ENCODE peak calls at places on chromosomes 11 and 22, in eight cellular contexts. C, N, G, Z, E, L, T and F are unnamed samples.

GRCh38 chr11:74050465-74050864 is 41.6 kb upstream of the UCP3 start:
- DNase-seq in Z (no peak), T (no peak), G (no peak), N (peak), L (no peak), E (no peak), C (no peak), F (no peak)

GRCh38 chr22:23888615-23889401 is 5.4 kb upstream of the MIF start:
- DNase-seq in Z (no peak), N (peak), G (no peak), L (no peak), C (no peak), T (no peak), E (no peak), F (no peak)

GRCh38 chr11:62402226-62402625 is 16.6 kb upstream of the SCGB1A1 start:
- DNase-seq in L (no peak), C (no peak), T (no peak), E (no peak), Z (no peak), G (no peak), N (peak), F (no peak)

GRCh38 chr11:22273781-22274180 is 64.4 kb upstream of the SLC17A6 start:
- DNase-seq in Z (no peak), N (no peak), G (no peak), C (no peak), T (no peak), E (no peak), L (no peak), F (no peak)

GRCh38 chr11:97349201-97349600 is 959.4 kb downstream of the JRKL start:
- DNase-seq in Z (no peak), E (no peak), G (no peak), N (no peak), C (no peak), T (no peak), L (no peak), F (no peak)

GRCh38 chr22:44214187-44214586 is 33.5 kb downstream of the PARVG start:
- DNase-seq in N (no peak), G (no peak), Z (no peak), E (no peak), C (no peak), L (no peak), T (no peak), F (no peak)

GRCh38 chr11:128688031-128688713 is 5.7 kb upstream of the FLI1 start:
- DNase-seq in C (no peak), E (no peak), T (no peak), G (no peak), Z (no peak), N (no peak), L (no peak), F (no peak)

GRCh38 chr11:112408551-112408950 is 147.9 kb upstream of the PLET1 start:
- DNase-seq in N (no peak), T (no peak), Z (no peak), E (no peak), G (no peak), L (no peak), C (no peak), F (no peak)

GRCh38 chr11:77411717-77412441 is 62.0 kb downstream of the PAK1 start:
- DNase-seq in C (peak), L (peak), G (peak), N (peak), E (peak), Z (peak), T (peak), F (peak)

GRCh38 chr22:22031183-22031560 is 48.6 kb upstream of the TOP3B start:
- DNase-seq in E (no peak), N (no peak), Z (no peak), L (no peak), C (peak), G (no peak), T (no peak), F (no peak)

GRCh38 chr22:50088096-50088495 is 1.7 kb upstream of the MOV10L1 start:
- DNase-seq in E (no peak), N (no peak), L (no peak), G (no peak), Z (no peak), T (no peak), C (no peak), F (no peak)

GRCh38 chr11:106389096-106389495 is 311.6 kb downstream of the AASDHPPT start:
- DNase-seq in T (no peak), L (peak), G (no peak), C (no peak), N (peak), E (peak), Z (no peak), F (peak)

GRCh38 chr11:3132271-3132781 is 32.8 kb downstream of the OSBPL5 start:
- DNase-seq in E (no peak), L (no peak), C (no peak), T (no peak), G (no peak), Z (no peak), N (no peak), F (no peak)

GRCh38 chr11:2185324-2186085 is 13.9 kb upstream of the TH start:
- DNase-seq in C (no peak), E (no peak), T (no peak), G (no peak), Z (no peak), N (no peak), L (no peak), F (no peak)

GRCh38 chr22:49548356-49549202 is 279.1 kb downstream of the BRD1 start:
- DNase-seq in Z (no peak), L (no peak), N (no peak), T (no peak), E (no peak), C (no peak), G (no peak), F (no peak)

GRCh38 chr11:78392854-78393253 is 24.8 kb downstream of the GAB2 start:
- DNase-seq in C (no peak), G (no peak), Z (no peak), N (no peak), L (no peak), T (no peak), E (no peak), F (no peak)

GRCh38 chr22:44995715-44996114 is 14.1 kb downstream of the PHF21B start:
- DNase-seq in E (no peak), C (no peak), L (no peak), N (no peak), T (no peak), Z (no peak), G (no peak), F (no peak)

GRCh38 chr11:2314136-2314524 is 12.3 kb downstream of the TSPAN32 start:
- DNase-seq in L (no peak), T (no peak), N (no peak), Z (no peak), G (no peak), E (no peak), C (no peak), F (no peak)

GRCh38 chr11:39732002-39732401 is 1727.5 kb downstream of the LRRC4C start:
- DNase-seq in G (no peak), T (no peak), L (no peak), E (no peak), Z (no peak), C (no peak), N (no peak), F (no peak)

GRCh38 chr11:11677672-11678356 is 56.0 kb upstream of the GALNT18 start:
- DNase-seq in E (no peak), N (no peak), C (no peak), T (no peak), Z (no peak), L (no peak), G (no peak), F (no peak)

GRCh38 chr11:35526370-35526792 is 965 bp upstream of the PAMR1 start:
- DNase-seq in Z (no peak), E (no peak), N (peak), L (peak), C (no peak), T (peak), G (no peak), F (no peak)

GRCh38 chr11:121249039-121249663 is 43.4 kb upstream of the SC5D start:
- DNase-seq in Z (peak), N (peak), E (peak), C (peak), G (no peak), T (no peak), L (peak), F (peak)

GRCh38 chr22:17366830-17367229 is 2.4 kb upstream of the CECR2 start:
- DNase-seq in C (peak), T (no peak), Z (peak), L (no peak), G (no peak), N (no peak), E (no peak), F (no peak)

GRCh38 chr11:84886344-84886743 is 740.8 kb downstream of the DLG2 start:
- DNase-seq in N (peak), L (no peak), T (no peak), C (no peak), Z (no peak), E (no peak), G (no peak), F (peak)

GRCh38 chr22:26586556-26587325 is 3.2 kb downstream of the TPST2 start:
- DNase-seq in T (no peak), E (no peak), C (no peak), N (no peak), G (no peak), Z (no peak), L (no peak), F (no peak)

GRCh38 chr11:110850846-110851245 is 138.6 kb upstream of the ARHGAP20 start:
- DNase-seq in G (no peak), L (no peak), T (no peak), C (no peak), Z (no peak), E (no peak), N (no peak), F (peak)

GRCh38 chr22:23404689-23405365 is 175.3 kb downstream of the IGLL1 start:
- DNase-seq in E (no peak), G (no peak), T (no peak), C (no peak), Z (peak), N (peak), L (peak), F (no peak)

GRCh38 chr11:126090452-126090851 is 27.8 kb upstream of the CDON start:
- DNase-seq in C (no peak), E (no peak), G (no peak), N (no peak), Z (no peak), T (no peak), L (no peak), F (no peak)

GRCh38 chr11:88171982-88172381 is 3.3 kb downstream of the RAB38 start:
- DNase-seq in G (no peak), C (no peak), L (peak), T (no peak), E (peak), Z (no peak), N (no peak), F (no peak)

GRCh38 chr11:114293201-114293711 is 2.9 kb upstream of the NNMT start:
- DNase-seq in Z (no peak), T (no peak), C (no peak), E (peak), L (no peak), N (peak), G (no peak), F (no peak)

GRCh38 chr11:68677432-68677831 is 6.9 kb upstream of the GAL start:
- DNase-seq in Z (no peak), T (peak), G (no peak), L (peak), C (no peak), N (peak), E (peak), F (peak)

GRCh38 chr11:95739108-95739507 is 50.5 kb downstream of the FAM76B start:
- DNase-seq in E (no peak), Z (no peak), G (no peak), C (no peak), T (no peak), L (no peak), N (no peak), F (no peak)

GRCh38 chr22:49892226-49892899 is 25.9 kb downstream of the ALG12 start:
- DNase-seq in C (no peak), E (no peak), G (no peak), N (no peak), Z (no peak), L (no peak), T (no peak), F (no peak)

GRCh38 chr11:64096835-64097234 is 61.1 kb downstream of the FLRT1 start:
- DNase-seq in L (no peak), G (no peak), Z (no peak), E (no peak), N (no peak), T (no peak), C (no peak), F (no peak)

GRCh38 chr22:32327066-32327465 is 30.6 kb upstream of the RFPL3 start:
- DNase-seq in L (peak), G (no peak), E (peak), N (no peak), C (no peak), Z (no peak), T (no peak), F (no peak)

GRCh38 chr22:37330200-37331033 is 48.1 kb downstream of the CYTH4 start:
- DNase-seq in L (peak), E (peak), G (no peak), C (peak), N (peak), T (peak), Z (peak), F (peak)

GRCh38 chr11:100031973-100032372 is 655.1 kb upstream of the ARHGAP42 start:
- DNase-seq in N (no peak), L (no peak), T (no peak), E (no peak), G (no peak), Z (no peak), C (no peak), F (no peak)
- TF ChIP-seq CTCF in N (no peak), L (no peak), T (no peak), E (no peak), G (no peak), Z (no peak), C (no peak), F (no peak)

GRCh38 chr11:48109046-48109666 is 107.5 kb upstream of the OR4B1 start:
- DNase-seq in T (no peak), C (peak), N (peak), E (peak), G (no peak), L (peak), Z (no peak), F (peak)
- H3K4me3 ChIP-seq in T (no peak), C (no peak), N (no peak), E (no peak), G (no peak), L (no peak), Z (no peak), F (no peak)

DNA sequence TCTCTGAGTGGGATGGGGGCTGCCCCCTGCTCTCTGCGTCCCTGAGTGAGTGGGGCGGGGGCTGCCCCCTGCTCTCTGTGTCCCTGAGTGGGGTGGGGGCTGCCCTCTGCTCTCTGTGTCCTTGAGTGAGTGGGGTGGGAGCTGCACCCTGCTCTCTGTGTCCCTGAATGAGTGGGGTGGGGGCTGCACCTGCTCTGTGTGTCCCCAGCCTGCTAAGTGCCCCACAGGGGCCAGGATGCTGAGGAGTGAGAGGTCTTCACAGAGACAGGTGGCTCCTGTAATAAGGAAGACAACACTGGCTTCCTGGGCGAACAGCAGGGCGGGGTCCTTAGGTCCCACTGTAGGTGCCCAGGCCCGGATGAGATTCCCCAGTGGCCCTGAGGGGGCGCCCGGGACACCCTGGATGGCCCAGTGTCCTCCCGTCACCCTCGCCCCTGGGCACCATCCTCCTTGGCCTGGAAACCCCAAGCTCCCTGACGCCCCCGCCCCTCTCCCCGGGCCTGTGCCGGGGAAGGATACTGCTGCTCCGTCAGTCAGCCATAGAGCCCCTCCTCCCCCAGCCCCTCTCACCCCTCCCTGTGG is 3.8 kb upstream of the CCDC188 start:
- DNase-seq in Z (no peak), L (no peak), N (no peak), G (no peak), T (no peak), E (no peak), C (no peak), F (no peak)
- TF ChIP-seq CTCF in Z (no peak), L (no peak), N (no peak), G (no peak), T (no peak), E (no peak), C (no peak), F (no peak)

GRCh38 chr22:43106302-43106701 is 4.2 kb upstream of the BIK start:
- DNase-seq in G (no peak), L (no peak), E (no peak), N (no peak), T (no peak), C (no peak), Z (no peak), F (no peak)

GRCh38 chr22:43109511-43109910 is 1.0 kb upstream of the BIK start:
- DNase-seq in E (no peak), L (no peak), C (no peak), T (no peak), Z (no peak), G (no peak), N (no peak), F (no peak)

GRCh38 chr22:43110927-43111623 is 525 bp downstream of the BIK start:
- DNase-seq in G (no peak), E (no peak), L (peak), C (peak), T (no peak), N (no peak), Z (peak), F (no peak)

GRCh38 chr22:43110444-43110926 is at the start of gene BIK:
- DNase-seq in L (peak), T (no peak), C (peak), Z (peak), N (peak), G (no peak), E (no peak), F (no peak)

GRCh38 chr22:43109921-43110443 is 568 bp upstream of the BIK start:
- DNase-seq in C (no peak), E (no peak), L (no peak), T (no peak), G (no peak), Z (no peak), N (no peak), F (no peak)
- H3K4me3 ChIP-seq in C (peak), E (peak), L (peak), T (peak), G (no peak), Z (peak), N (peak), F (peak)

GRCh38 chr11:117435296-117435695 is 107.6 kb downstream of the CEP164 start:
- DNase-seq in N (no peak), T (no peak), C (peak), Z (no peak), G (no peak), E (no peak), L (no peak), F (no peak)

GRCh38 chr11:117437791-117438130 is 110.1 kb downstream of the CEP164 start:
- DNase-seq in L (no peak), C (no peak), N (no peak), E (no peak), Z (no peak), G (no peak), T (no peak), F (no peak)

GRCh38 chr11:117439256-117439655 is 111.6 kb downstream of the CEP164 start:
- DNase-seq in T (no peak), Z (no peak), G (no peak), C (no peak), N (no peak), L (no peak), E (no peak), F (no peak)

GRCh38 chr11:117438371-117439000 is 110.8 kb downstream of the CEP164 start:
- DNase-seq in E (peak), C (peak), L (peak), G (no peak), N (no peak), Z (no peak), T (no peak), F (peak)

DNA sequence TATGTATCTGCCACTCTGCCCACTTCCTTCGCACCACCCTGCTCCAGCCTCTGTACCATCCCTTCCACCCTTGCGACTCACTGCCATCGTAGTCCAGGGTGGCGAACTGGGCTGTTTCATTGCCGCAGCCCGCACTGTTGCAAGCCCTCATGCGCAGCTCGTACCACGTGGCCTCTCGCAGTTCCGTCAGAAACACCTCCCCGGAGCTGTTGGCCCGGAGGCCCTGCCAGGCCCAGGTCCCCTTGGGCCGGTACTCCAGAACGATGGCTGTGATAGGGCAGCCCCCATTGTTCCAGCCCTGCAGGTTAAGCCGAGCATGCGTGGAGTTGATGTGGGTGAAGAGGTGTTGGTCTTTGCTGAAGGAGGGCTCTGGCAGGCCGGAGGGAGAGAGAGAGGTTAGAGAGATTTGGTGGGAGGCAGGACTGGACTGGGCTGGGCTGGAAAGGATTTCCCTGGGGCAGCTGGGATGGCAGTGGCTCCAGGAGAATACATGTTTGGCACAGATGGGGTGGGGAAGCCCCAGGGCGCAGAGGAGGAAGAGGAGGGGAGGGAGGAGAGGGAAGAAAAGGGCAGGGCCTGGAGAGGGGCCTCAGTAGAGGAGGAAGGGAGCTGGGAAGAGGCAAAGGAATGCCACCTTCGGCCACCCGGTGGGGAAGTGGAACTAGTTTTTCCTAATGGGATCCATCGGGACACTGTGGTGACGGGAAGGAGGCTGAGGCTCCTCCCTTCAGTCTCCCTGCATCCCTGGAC is 109.6 kb downstream of the CEP164 start:
- DNase-seq in T (no peak), C (no peak), G (no peak), N (no peak), E (no peak), L (no peak), Z (no peak), F (no peak)
- TF ChIP-seq CTCF in T (no peak), C (no peak), G (no peak), N (no peak), E (no peak), L (no peak), Z (no peak), F (no peak)

DNA sequence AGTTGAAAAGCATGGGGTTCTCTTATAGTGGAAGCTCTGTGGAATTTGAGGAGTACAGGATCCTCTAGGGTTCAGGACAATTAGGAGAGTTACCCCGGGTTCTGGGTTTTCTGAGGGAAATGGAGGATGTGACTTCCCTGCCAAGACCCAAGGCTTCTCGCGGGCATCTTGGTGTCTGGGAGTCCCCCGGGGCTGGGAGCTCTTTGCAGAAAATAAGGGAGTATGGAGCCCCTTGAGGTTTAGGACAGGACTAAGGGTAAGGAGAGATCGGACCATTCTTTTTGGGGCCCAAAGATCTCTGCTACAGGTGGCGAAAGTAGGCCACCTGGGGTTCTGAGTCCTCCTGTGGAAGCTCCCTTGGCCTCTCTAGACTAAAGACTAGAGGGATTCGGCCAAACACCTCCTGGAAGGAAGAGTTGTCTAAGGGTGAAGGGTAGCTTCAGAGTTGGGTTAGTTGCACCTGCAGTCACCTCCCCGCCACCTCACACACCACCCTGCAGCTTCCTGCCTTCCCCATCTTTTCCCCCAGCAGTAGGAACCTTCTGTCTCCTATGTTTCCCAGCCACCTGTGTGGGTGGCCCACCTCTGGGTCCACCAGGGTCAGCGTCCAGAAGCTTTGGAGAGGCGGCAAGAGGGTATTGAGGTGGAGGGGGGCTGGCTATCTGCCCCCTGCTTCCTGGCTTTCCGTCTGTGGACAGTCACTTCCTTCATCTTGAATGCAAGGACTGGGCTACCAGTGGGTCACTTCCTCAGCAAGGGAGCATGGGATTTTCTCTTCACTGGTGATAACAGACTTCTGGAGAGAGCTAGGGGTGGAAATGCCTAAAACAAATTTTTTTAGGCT is 907 bp downstream of the LIMK2 start:
- DNase-seq in E (no peak), L (no peak), N (no peak), C (peak), Z (no peak), G (no peak), T (no peak), F (no peak)
- H3K4me3 ChIP-seq in E (peak), L (peak), N (peak), C (peak), Z (peak), G (peak), T (peak), F (peak)